ENCODE peak calls at places on chromosomes 16 and 17, in eight cellular contexts. Y is K562, F is SK-N-SH, I is lower leg skin, O is A549, S is adipocyte, B is mucosa of descending colon, Z is cardiac fibroblast. L is an unnamed sample.

GRCh38 chr16:50476486-50477260 is 71.5 kb upstream of the NKD1 start:
- DNase-seq in Y (no peak), F (no peak), I (no peak), O (no peak), S (no peak), B (no peak), Z (no peak), L (no peak)

GRCh38 chr16:57475711-57476339 is 10.5 kb downstream of the DOK4 start:
- DNase-seq in Y (peak; percentile 91), F (peak; percentile 83), I (no peak), O (peak; percentile 82), S (peak; percentile 36), B (peak; percentile 51), Z (peak; percentile 35), L (peak; percentile 24)

GRCh38 chr16:776824-777223 is 11.4 kb downstream of the RPUSD1 start:
- DNase-seq in Y (no peak), F (no peak), I (no peak), O (no peak), S (no peak), B (no peak), Z (no peak), L (no peak)

GRCh38 chr16:57252148-57252721 is 7.2 kb downstream of the ARL2BP start:
- DNase-seq in Y (no peak), F (no peak), I (no peak), O (no peak), S (no peak), B (no peak), Z (no peak), L (no peak)

GRCh38 chr17:49861150-49861884 is 13.4 kb upstream of the TAC4 start:
- DNase-seq in Y (peak; percentile 91), F (peak; percentile 93), I (peak; percentile 42), O (peak; percentile 66), S (peak; percentile 75), B (no peak), Z (peak; percentile 45), L (no peak)

GRCh38 chr17:79544142-79544914 is 66.5 kb downstream of the RBFOX3 start:
- DNase-seq in Y (no peak), F (peak; percentile 32), I (no peak), O (no peak), S (no peak), B (no peak), Z (no peak), L (no peak)

GRCh38 chr16:64626771-64627170 is 495.1 kb downstream of the CDH11 start:
- DNase-seq in Y (no peak), F (no peak), I (no peak), O (no peak), S (peak; percentile 22), B (no peak), Z (peak; percentile 22), L (no peak)

GRCh38 chr17:5555254-5555653 is 29.1 kb downstream of the NLRP1 start:
- DNase-seq in Y (no peak), F (no peak), I (no peak), O (no peak), S (peak; percentile 15), B (no peak), Z (peak; percentile 76), L (no peak)

GRCh38 chr17:16282522-16282921 is 65.5 kb downstream of the PIGL start:
- DNase-seq in Y (no peak), F (no peak), I (no peak), O (peak; percentile 62), S (peak; percentile 70), B (no peak), Z (peak; percentile 89), L (peak; percentile 66)

GRCh38 chr16:82862057-82862456 is 235.3 kb downstream of the CDH13 start:
- DNase-seq in Y (no peak), F (no peak), I (no peak), O (no peak), S (no peak), B (no peak), Z (no peak), L (no peak)

GRCh38 chr17:9212376-9213310 is 191.3 kb downstream of the NTN1 start:
- DNase-seq in Y (no peak), F (no peak), I (no peak), O (no peak), S (no peak), B (no peak), Z (no peak), L (no peak)

GRCh38 chr17:61218438-61218837 is 181.2 kb upstream of the TBX2 start:
- DNase-seq in Y (no peak), F (no peak), I (no peak), O (peak; percentile 12), S (peak; percentile 39), B (no peak), Z (peak; percentile 85), L (no peak)

GRCh38 chr16:31112711-31113419 is 4.6 kb upstream of the KAT8 start:
- DNase-seq in Y (no peak), F (no peak), I (no peak), O (no peak), S (no peak), B (no peak), Z (no peak), L (no peak)

GRCh38 chr17:12282056-12282455 is 261.4 kb downstream of the MAP2K4 start:
- DNase-seq in Y (no peak), F (no peak), I (no peak), O (peak; percentile 64), S (peak; percentile 57), B (no peak), Z (peak; percentile 68), L (no peak)

GRCh38 chr17:1829579-1830257 is at the start of the genes RPA1 and SMYD4:
- DNase-seq in Y (peak; percentile 93), F (peak; percentile 99), I (peak; percentile 76), O (peak; percentile 89), S (peak; percentile 97), B (peak; percentile 92), Z (peak; percentile 83), L (peak; percentile 63)

GRCh38 chr16:70478169-70478568 is 23.8 kb downstream of the FCSK start:
- DNase-seq in Y (no peak), F (no peak), I (no peak), O (no peak), S (no peak), B (no peak), Z (no peak), L (no peak)

GRCh38 chr17:55322451-55322985 is 57.8 kb downstream of the HLF start:
- DNase-seq in Y (no peak), F (no peak), I (no peak), O (no peak), S (no peak), B (no peak), Z (no peak), L (no peak)

GRCh38 chr16:28986492-28986891 is 1.6 kb downstream of the LAT start:
- DNase-seq in Y (no peak), F (no peak), I (no peak), O (no peak), S (no peak), B (no peak), Z (no peak), L (no peak)

GRCh38 chr16:85948870-85949269 is 49.9 kb downstream of the IRF8 start:
- DNase-seq in Y (no peak), F (no peak), I (no peak), O (no peak), S (no peak), B (no peak), Z (no peak), L (no peak)
- H3K4me3 ChIP-seq in Y (no peak overlapping the region), F (no peak overlapping the region), I (no peak overlapping the region), O (no peak overlapping the region), S (no peak overlapping the region), B (no peak overlapping the region), Z (no peak overlapping the region), L (no peak overlapping the region)

GRCh38 chr16:54282202-54282922 is 4.2 kb downstream of the IRX3 start:
- DNase-seq in Y (peak; percentile 71), F (peak; percentile 55), I (no peak), O (peak; percentile 45), S (peak; percentile 86), B (peak; percentile 64), Z (no peak), L (peak; percentile 15)

GRCh38 chr16:54284319-54284930 is 2.2 kb downstream of the IRX3 start:
- DNase-seq in Y (no peak), F (peak; percentile 57), I (no peak), O (no peak), S (no peak), B (peak; percentile 51), Z (no peak), L (no peak)

GRCh38 chr16:54282923-54283734 is 3.5 kb downstream of the IRX3 start:
- DNase-seq in Y (no peak), F (no peak), I (no peak), O (no peak), S (no peak), B (no peak), Z (no peak), L (no peak)

GRCh38 chr16:54284931-54285413 is 1.6 kb downstream of the IRX3 start:
- DNase-seq in Y (no peak), F (peak; percentile 46), I (no peak), O (peak; percentile 18), S (peak; percentile 26), B (no peak), Z (peak; percentile 55), L (no peak)

DNA sequence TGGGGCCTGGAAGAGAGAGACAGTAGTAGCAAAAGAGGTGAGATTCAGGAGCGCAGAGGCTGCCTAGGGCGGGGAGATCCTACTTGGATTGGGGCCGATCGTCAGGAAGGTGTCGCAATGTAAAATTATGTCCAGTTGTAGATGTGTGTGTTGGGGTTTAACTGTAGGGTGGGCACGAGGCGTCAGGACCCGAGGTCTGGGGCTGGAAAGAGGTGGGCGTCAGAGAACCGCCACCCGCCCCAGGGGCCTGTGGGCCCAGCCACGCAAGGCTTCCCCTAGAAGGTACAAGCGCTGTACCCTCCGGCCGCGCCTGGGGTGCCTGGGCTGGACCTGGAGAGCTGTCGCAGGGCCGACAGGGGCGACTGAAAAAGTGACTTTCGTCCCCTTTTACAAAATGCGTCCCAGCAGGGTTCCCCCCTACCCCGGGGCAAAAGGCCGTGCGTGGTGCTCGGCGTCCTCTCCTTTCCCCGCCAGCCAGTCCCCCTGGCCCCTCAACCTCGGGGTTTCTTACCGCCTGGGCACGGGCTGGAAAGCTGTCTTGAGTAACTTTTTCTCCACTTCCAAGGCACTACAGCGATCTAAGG is 2.8 kb downstream of the IRX3 start:
- DNase-seq in Y (no peak), F (no peak), I (no peak), O (no peak), S (no peak), B (no peak), Z (no peak), L (no peak)
- H3K4me3 ChIP-seq in Y (no peak overlapping the region), F (no peak overlapping the region), I (peak overlapping the region; percentile 75), O (peak overlapping the region; percentile 80), S (peak overlapping the region; percentile 88), B (no peak overlapping the region), Z (peak overlapping the region; percentile 23), L (no peak overlapping the region)

DNA sequence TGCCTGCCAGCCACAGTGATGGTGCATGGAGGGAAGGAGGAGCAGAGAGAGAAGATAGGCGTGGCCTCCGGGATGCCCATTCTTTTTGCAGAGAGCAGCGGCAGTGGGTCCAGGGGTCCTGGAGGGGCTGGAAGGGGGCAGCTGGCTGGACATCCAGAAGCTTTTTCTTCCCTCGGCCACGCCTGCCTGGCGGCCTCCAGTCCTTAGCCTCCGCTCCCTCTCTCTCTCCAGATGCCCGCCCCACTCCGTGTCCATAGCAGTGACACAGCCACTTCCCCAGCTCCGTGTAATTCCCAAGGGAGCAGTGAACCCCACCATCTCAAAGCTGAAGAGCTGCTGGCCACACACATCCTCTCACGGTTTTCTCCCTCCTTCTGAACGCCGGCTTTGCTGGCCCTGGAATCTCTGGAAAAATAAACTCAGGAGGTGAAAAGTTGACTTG is 26.3 kb upstream of the CDC42EP4 start:
- DNase-seq in Y (no peak), F (peak; percentile 38), I (no peak), O (no peak), S (peak; percentile 56), B (no peak), Z (peak; percentile 36), L (no peak)
- H3K4me3 ChIP-seq in Y (no peak overlapping the region), F (no peak overlapping the region), I (no peak overlapping the region), O (no peak overlapping the region), S (no peak overlapping the region), B (no peak overlapping the region), Z (no peak overlapping the region), L (no peak overlapping the region)

GRCh38 chr17:32490101-32490482 is 3.3 kb downstream of the CDK5R1 start:
- DNase-seq in Y (no peak), F (peak; percentile 85), I (no peak), O (no peak), S (no peak), B (no peak), Z (no peak), L (no peak)
- H3K4me3 ChIP-seq in Y (no peak overlapping the region), F (peak overlapping the region; percentile 1), I (no peak overlapping the region), O (no peak overlapping the region), S (no peak overlapping the region), B (no peak overlapping the region), Z (no peak overlapping the region), L (no peak overlapping the region)